ENCODE peak calls at places on chromosomes 13 and 19, in five cellular contexts. Z, T, B, K and H are unnamed samples.
A peak's percentile ranks its signal among the peaks of the same experiment; 100 is the strongest.

GRCh38 chr13:32086366-32086765 is 54.8 kb downstream of the FRY start:
- DNase-seq in Z (no peak), T (no peak), B (no peak), K (no peak), H (no peak)

GRCh38 chr19:54168174-54168917 is 4.6 kb downstream of the TMC4 start:
- DNase-seq in Z (peak; percentile 86), T (peak; percentile 99), B (peak; percentile 71), K (no peak), H (peak; percentile 95)

GRCh38 chr13:77330009-77330471 is 3.1 kb upstream of the MYCBP2 start:
- DNase-seq in Z (no peak), T (no peak), B (no peak), K (no peak), H (no peak)

GRCh38 chr13:108155185-108156106 is 59.9 kb downstream of the LIG4 start:
- DNase-seq in Z (peak; percentile 31), T (peak; percentile 62), B (peak; percentile 40), K (no peak), H (no peak)

GRCh38 chr13:46640843-46641242 is 87.9 kb downstream of the LRCH1 start:
- DNase-seq in Z (no peak), T (no peak), B (no peak), K (no peak), H (no peak)

GRCh38 chr13:30520571-30520970 is 54.8 kb upstream of the HMGB1 start:
- DNase-seq in Z (no peak), T (no peak), B (no peak), K (no peak), H (no peak)

GRCh38 chr13:30581582-30581981 is 36.1 kb upstream of the USPL1 start:
- DNase-seq in Z (no peak), T (no peak), B (peak; percentile 8), K (no peak), H (no peak)

GRCh38 chr19:54572696-54573311 is 786 bp upstream of the LILRA2 start:
- DNase-seq in Z (peak; percentile 29), T (no peak), B (no peak), K (no peak), H (no peak)

GRCh38 chr19:492091-492531 is 4.2 kb upstream of the MADCAM1 start:
- DNase-seq in Z (peak; percentile 71), T (peak; percentile 36), B (no peak), K (no peak), H (no peak)

GRCh38 chr13:70170689-70171088 is 62.4 kb upstream of the KLHL1 start:
- DNase-seq in Z (no peak), T (no peak), B (no peak), K (no peak), H (no peak)

GRCh38 chr13:89554801-89555200 is 1792.7 kb upstream of the MIR17HG start:
- DNase-seq in Z (no peak), T (no peak), B (peak; percentile 7), K (no peak), H (no peak)

GRCh38 chr19:4228765-4229178 is 551 bp upstream of the EBI3 start:
- DNase-seq in Z (no peak), T (no peak), B (no peak), K (no peak), H (no peak)

GRCh38 chr13:20192470-20193141 is at the start of gene GJB2:
- DNase-seq in Z (no peak), T (peak; percentile 28), B (no peak), K (no peak), H (no peak)

DNA sequence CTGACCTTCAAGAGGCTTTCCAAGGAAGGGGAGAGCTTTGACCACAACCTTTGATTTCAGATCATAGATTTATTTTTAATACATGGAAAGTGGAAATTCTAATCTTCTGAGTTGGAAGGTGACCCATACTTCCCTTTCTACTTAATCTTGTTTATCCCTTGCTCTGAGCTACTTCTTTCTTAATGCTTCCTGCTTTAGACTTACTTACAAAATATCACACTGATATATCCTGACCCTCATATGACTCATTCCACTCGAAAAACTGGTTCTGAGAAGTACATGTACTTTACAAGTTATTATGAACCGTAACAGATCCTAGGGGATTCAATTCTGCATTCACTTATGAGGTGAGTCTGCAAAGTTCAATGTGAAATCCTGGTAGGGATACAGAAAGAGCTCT is 76.2 kb upstream of the IRS2 start:
- DNase-seq in Z (no peak), T (no peak), B (no peak), K (no peak), H (no peak)
- TF ChIP-seq ESRRA in Z (no peak), T (no peak), B (no peak), K (no peak), H (no peak)

DNA sequence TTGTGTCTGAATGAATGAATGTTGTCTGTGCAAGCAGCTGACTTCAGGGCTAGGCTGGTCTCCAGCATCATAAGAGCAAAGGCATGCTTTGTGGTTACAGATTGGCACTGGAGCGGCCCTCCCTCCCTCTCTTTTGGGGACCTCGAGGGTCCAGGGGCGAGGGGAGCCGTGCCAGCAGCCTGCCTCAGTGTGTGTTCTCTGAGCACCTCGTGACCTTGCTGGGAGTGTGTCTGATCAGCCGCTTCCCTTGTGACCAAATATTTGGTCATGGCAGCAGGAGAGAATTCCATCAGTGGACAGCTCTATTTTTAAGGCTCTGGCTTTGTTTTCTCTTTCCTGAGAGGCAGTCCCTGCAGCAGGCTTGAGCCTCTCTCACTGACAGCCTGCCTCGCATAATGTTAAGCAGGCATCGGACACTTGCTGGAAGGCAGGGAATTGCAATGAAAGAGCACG is 329.7 kb downstream of the UQCRFS1 start:
- DNase-seq in Z (no peak), T (no peak), B (no peak), K (no peak), H (no peak)
- TF ChIP-seq ESRRA in Z (no peak), T (no peak), B (no peak), K (no peak), H (no peak)

GRCh38 chr13:99086149-99086868 is 108.4 kb upstream of the DOCK9 start:
- DNase-seq in Z (peak; percentile 77), T (peak; percentile 49), B (no peak), K (no peak), H (peak; percentile 43)
- TF ChIP-seq ESRRA in Z (no peak), T (no peak), B (no peak), K (no peak), H (no peak)

GRCh38 chr19:13154241-13154778 is 4.1 kb downstream of the IER2 start:
- DNase-seq in Z (peak; percentile 58), T (no peak), B (peak; percentile 65), K (no peak), H (no peak)
- TF ChIP-seq ESRRA in Z (no peak), T (peak; percentile 29), B (no peak), K (no peak), H (no peak)

DNA sequence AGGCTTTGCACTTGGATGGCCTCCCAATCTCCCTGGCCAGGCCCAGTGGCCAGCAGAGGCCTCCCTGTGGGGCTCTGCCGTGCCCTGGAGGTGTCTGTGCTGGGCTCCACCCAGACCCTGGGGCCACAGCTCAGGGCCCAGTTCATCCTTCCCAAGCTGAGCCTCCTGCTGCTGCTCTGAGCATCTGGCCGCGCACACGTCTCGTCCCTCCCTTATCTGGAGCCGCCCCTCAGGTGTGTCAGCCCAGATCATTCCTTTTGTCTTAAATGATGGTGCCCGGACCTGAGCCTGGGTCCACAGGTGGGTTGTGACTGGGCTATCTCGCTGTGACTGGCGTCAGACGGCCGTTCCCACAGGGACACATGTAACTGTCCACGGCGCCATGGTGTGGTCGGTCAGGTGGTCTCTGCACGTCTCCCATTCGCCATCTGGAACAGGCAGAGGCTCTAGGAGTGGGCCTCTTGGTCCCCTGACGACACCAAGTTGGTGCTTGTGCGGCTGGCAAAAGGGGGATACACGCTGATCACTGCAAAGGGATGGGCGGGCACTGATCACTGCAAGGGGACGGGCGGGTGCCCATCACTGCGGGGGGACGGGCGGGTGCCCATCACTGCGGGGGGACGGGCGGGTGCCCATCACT is 14.3 kb upstream of the ZNF554 start:
- DNase-seq in Z (no peak), T (no peak), B (no peak), K (no peak), H (no peak)
- TF ChIP-seq ESRRA in Z (no peak), T (no peak), B (no peak), K (no peak), H (no peak)